ENCODE peak calls at places on chromosome 3, in five cellular contexts. Z is A549, C is right cardiac atrium, I is IMR-90, Y is astrocyte. U is an unnamed sample. For H3K4me1, the result is how much of the 10 kb centered on the place peaks cover.

GRCh38 chr3:139218046-139218445 is 125.8 kb upstream of the MRPS22 start:
- DNase-seq in C (no peak), Z (no peak), Y (peak), I (no peak), U (no peak)

GRCh38 chr3:10192953-10193691 is 28.4 kb downstream of the IRAK2 start:
- DNase-seq in I (peak), Y (peak), C (no peak), Z (peak), U (peak)

GRCh38 chr3:64489361-64490044 is 198.3 kb downstream of the ADAMTS9 start:
- DNase-seq in I (no peak), Y (peak), C (peak), Z (no peak), U (no peak)

GRCh38 chr3:114879059-114880031 is 267.7 kb downstream of the ZBTB20 start:
- DNase-seq in I (peak), Y (peak), Z (no peak), C (no peak), U (no peak)

GRCh38 chr3:4493931-4494806 is 1.0 kb downstream of the ITPR1 start:
- DNase-seq in Y (peak), C (peak), I (peak), Z (no peak), U (peak)

GRCh38 chr3:175672119-175672689 is 813.1 kb downstream of the NAALADL2 start:
- DNase-seq in Y (no peak), Z (peak), I (peak), C (no peak), U (no peak)

GRCh38 chr3:123286308-123287023 is 84.7 kb downstream of the SEC22A start:
- DNase-seq in I (peak), Y (peak), Z (peak), C (no peak), U (peak)

GRCh38 chr3:24338409-24338808 is 156.2 kb downstream of the THRB start:
- DNase-seq in I (no peak), Z (no peak), C (no peak), Y (no peak), U (no peak)

GRCh38 chr3:195119461-195120198 is 151.3 kb downstream of the XXYLT1 start:
- DNase-seq in Y (peak), Z (no peak), I (peak), C (peak), U (no peak)

GRCh38 chr3:113695818-113696645 is at the start of gene USF3:
- DNase-seq in Z (peak), I (peak), Y (peak), C (peak), U (peak)

GRCh38 chr3:42513121-42513520 is 10.7 kb downstream of the VIPR1 start:
- DNase-seq in C (peak), I (no peak), Y (no peak), Z (no peak), U (peak)

GRCh38 chr3:160810360-160810759 is 54.3 kb downstream of the PPM1L start:
- DNase-seq in Z (no peak), C (no peak), I (no peak), Y (peak), U (peak)

GRCh38 chr3:197465197-197465995 is 90.4 kb downstream of the BDH1 start:
- DNase-seq in Z (no peak), I (no peak), C (no peak), Y (no peak), U (no peak)

GRCh38 chr3:197782230-197782629 is 8.8 kb upstream of the LRCH3 start:
- DNase-seq in I (no peak), Y (no peak), Z (no peak), C (no peak), U (no peak)

GRCh38 chr3:10464068-10464434 is 41.3 kb downstream of the ATP2B2 start:
- DNase-seq in Z (no peak), C (no peak), Y (no peak), I (no peak), U (no peak)

GRCh38 chr3:105613120-105613519 is 246.4 kb downstream of the ALCAM start:
- DNase-seq in Y (peak), I (no peak), Z (no peak), C (peak), U (no peak)

GRCh38 chr3:36649078-36649477 is 115.3 kb downstream of the DCLK3 start:
- DNase-seq in C (no peak), Z (no peak), I (no peak), Y (peak), U (no peak)

DNA sequence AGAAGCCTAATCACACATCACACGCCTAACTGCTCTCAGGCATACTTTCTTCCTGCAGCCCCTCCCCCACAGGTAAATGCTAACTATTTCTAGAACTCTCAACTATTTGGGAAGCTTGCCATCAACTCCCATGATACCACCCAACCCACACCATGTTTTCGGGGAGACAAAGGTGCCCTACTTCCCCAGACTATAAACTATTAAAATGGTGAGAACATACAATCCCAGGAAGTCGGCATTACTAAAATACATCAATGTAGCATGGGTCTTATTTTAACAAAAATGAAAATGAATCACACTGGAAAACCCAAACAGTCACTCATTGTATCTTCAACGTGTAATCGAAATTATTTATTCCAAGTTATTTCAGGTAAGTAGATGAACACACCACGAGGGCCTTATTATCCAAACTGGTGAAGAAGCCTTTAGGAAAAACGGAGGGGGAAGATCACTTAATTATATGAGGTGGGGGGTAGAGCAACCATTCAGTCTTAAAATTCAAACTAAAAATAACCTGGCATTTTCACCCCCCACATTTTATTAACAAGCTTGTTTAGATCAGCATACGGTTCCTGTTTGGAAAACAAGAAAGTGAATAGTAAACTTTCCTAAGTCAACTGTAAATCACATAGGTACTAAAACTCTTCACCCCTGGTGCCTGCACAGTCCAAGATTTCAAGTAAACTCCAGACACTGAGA is 1.9 kb downstream of the TBL1XR1 start:
- DNase-seq in Y (no peak), I (no peak), C (no peak), Z (peak), U (no peak)
- H3K4me1 ChIP-seq in Y (under half), I (under half), C (under half), Z (under half), U (under half)

GRCh38 chr3:18444597-18445420 is 19.7 kb upstream of the SATB1 start:
- DNase-seq in Z (peak), C (peak), I (peak), Y (no peak), U (peak)

GRCh38 chr3:18442743-18443669 is 17.9 kb upstream of the SATB1 start:
- DNase-seq in C (no peak), Z (no peak), Y (no peak), I (no peak), U (no peak)

GRCh38 chr3:18446067-18446793 is 21.1 kb upstream of the SATB1 start:
- DNase-seq in C (no peak), I (no peak), Y (no peak), Z (no peak), U (no peak)

GRCh38 chr3:18445421-18446066 is 20.4 kb upstream of the SATB1 start:
- DNase-seq in C (no peak), I (no peak), Z (no peak), Y (no peak), U (no peak)

DNA sequence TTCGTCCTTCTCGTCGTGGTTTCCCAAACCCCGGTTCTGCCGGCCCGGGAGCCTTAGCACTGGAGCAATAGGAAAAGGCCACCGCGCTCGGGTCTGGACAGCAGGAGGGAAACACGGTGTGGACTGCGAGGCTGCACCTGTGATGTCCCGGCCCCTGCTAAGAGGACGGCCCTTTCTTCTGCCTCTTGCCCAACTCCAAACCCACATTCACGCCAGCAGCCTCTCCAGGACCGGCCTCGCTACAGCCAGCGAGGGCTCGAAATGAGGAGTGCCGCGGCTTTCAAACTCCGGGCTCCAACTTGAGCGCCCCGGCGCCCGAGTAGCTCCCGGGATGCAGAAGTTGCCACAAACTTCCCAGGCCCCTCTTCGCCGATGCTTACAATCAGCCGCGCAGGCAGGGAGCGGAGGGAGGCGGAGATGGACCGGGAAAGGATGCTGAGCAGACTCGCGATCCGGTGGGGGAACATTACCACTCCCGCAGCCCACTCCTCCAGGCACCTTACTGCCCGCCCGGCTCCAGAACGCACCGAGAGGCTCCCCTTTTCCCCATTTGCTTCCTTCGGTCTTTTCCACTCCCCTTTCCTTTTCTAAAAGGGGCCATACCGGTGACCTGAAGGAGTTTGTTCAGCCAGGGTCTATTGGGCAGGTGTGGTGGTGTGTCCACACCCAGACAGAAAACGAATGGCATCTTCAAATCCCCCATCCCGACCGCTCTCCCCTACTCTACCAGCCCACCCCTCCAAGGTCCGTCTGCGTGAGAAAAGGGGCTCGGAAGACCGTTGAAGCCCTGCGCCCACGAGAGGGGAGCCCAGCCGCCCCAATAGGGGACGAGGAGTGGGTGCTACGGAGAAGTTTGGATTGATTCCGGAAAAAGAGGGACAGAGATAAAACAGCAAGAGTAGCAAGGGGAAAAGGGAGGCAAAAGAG is 18.8 kb upstream of the SATB1 start:
- DNase-seq in C (peak), I (no peak), Z (no peak), Y (no peak), U (peak)
- H3K4me1 ChIP-seq in C (under half), I (under half), Z (under half), Y (under half), U (under half)

GRCh38 chr3:188913084-188913483 is 258.7 kb upstream of the TPRG1 start:
- DNase-seq in Y (no peak), I (no peak), C (no peak), Z (no peak), U (no peak)

GRCh38 chr3:188908002-188908850 is 263.5 kb upstream of the TPRG1 start:
- DNase-seq in Z (no peak), Y (no peak), I (no peak), C (no peak), U (no peak)

GRCh38 chr3:188914556-188914955 is 257.2 kb upstream of the TPRG1 start:
- DNase-seq in C (no peak), Z (no peak), I (peak), Y (peak), U (no peak)

GRCh38 chr3:188915137-188915536 is 256.6 kb upstream of the TPRG1 start:
- DNase-seq in C (no peak), I (peak), Y (peak), Z (no peak), U (no peak)

DNA sequence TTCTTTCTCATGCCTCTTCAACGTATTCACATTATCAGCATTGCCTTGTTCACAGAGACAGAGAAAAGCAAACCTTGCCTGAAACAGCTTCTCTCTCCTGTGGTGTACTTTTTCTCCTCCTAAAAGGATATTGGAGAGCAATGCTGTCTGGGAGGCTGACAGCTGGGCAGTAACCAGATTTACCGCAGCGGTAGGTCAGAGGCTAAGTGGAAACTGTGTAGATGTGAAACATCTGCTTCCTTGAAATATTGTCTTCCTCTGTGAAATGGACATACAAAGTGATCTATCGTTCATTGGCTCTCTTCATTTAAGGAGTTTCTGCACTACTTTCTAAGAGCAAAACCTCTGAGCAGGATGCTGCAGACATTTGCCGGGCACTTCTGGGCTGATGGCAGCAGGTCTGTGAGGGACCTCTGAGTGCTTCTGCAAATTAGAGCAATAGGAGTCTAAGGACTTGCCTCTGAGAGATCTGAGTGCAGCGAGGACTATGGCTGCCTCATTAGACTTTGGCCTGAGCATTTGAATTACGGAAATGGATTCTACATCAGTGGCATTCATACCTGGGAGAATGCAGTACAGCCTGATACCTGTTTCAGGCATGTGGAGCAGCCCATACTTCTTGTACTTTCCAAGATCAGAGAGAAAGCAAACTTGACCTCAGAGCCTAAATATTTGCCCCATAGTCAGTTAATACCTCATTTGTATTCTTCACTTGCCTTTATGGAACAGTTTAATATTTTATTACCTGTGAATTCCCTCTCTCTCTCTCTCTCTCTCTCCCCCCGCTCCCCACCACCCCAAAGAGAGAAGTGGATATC is 260.5 kb upstream of the TPRG1 start:
- DNase-seq in C (no peak), Z (no peak), I (peak), Y (no peak), U (no peak)
- H3K4me1 ChIP-seq in C (under half), Z (under half), I (under half), Y (under half), U (under half)

GRCh38 chr3:58188921-58189451 is 21.8 kb downstream of the DNASE1L3 start:
- DNase-seq in I (no peak), Y (no peak), C (peak), Z (no peak), U (no peak)
- H3K4me1 ChIP-seq in I (under half), Y (under half), C (under half), Z (under half), U (under half)

DNA sequence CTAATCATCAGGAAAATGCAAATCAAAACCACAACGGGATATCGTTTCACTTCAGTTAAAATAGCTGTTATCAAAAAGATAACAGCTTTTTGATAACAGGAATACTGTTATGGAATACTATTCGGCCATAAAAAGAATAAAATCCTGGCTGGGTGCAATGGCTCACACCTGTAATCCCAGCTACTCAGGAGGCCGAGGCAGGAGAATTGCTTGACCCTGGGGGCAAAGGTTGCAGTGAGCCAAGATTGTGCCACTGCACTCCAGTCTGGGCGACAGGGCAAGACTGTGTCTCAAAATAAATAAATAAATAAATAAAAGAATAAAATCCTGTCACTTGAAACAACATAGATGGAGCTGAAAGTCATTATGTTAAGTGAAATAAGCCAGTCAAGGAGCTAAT is 178.1 kb upstream of the TSC22D2 start:
- DNase-seq in I (no peak), C (no peak), Y (no peak), Z (no peak), U (no peak)
- H3K4me1 ChIP-seq in I (under half), C (under half), Y (under half), Z (under half), U (under half)

GRCh38 chr3:184635774-184636173 is 74.2 kb downstream of the EPHB3 start:
- DNase-seq in Y (no peak), C (no peak), I (no peak), Z (no peak), U (no peak)

GRCh38 chr3:184636774-184637316 is 75.0 kb downstream of the MAGEF1 start:
- DNase-seq in C (no peak), Z (no peak), I (peak), Y (peak), U (no peak)

GRCh38 chr3:184635126-184635525 is 73.5 kb downstream of the EPHB3 start:
- DNase-seq in I (no peak), Y (no peak), C (peak), Z (no peak), U (no peak)

GRCh38 chr3:184639351-184639750 is 72.5 kb downstream of the MAGEF1 start:
- DNase-seq in Z (no peak), Y (no peak), C (no peak), I (no peak), U (no peak)

DNA sequence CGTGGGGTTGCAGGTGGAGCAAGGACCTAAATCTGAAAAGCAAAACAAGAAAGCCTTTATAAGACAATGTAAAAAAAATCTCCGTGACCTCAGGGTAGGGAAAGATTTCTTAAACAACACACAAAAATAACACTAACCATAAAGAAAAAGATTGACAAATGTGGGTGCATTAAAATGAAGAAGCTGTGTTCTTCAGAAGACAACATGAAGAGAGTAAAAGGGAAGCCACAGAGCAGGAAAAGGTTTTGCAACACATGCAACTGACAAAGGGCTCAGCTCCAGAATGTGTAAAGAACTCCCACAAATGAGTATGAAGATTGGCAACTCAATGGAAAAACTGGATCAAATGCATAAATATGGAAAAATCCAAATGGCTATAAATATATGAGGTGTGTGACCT is 74.2 kb downstream of the MAGEF1 start:
- DNase-seq in C (no peak), Z (no peak), I (no peak), Y (no peak), U (no peak)
- H3K4me1 ChIP-seq in C (under half), Z (under half), I (under half), Y (under half), U (under half)

GRCh38 chr3:101954946-101955345 is 105.6 kb downstream of the NFKBIZ start:
- DNase-seq in I (no peak), C (no peak), Y (no peak), Z (no peak), U (no peak)
- H3K4me1 ChIP-seq in I (under half), C (under half), Y (under half), Z (under half), U (under half)

GRCh38 chr3:196193738-196194541 is 17.3 kb downstream of the ZDHHC19 start:
- DNase-seq in C (peak), Y (no peak), I (no peak), Z (no peak), U (peak)
- H3K4me1 ChIP-seq in C (under half), Y (under half), I (under half), Z (under half), U (under half)

U was measured in tibial artery.